ENCODE peak calls at places on chromosomes 12 and 14, in seven cellular contexts. F, C, I, A, S, Q and R are unnamed samples.
A peak's percentile ranks its signal among the peaks of the same experiment; 100 is the strongest.

GRCh38 chr14:24310387-24310665 is 386 bp downstream of the LTB4R2 start:
- DNase-seq in S (no peak), I (no peak), A (peak; percentile 17), C (no peak), Q (no peak), F (no peak), R (no peak)

GRCh38 chr12:68538722-68539614 is 71.7 kb upstream of the RAP1B start:
- DNase-seq in Q (no peak), C (peak; percentile 67), A (peak; percentile 84), S (no peak), I (no peak), F (peak; percentile 33), R (peak; percentile 80)

GRCh38 chr14:85087201-85087600 is 442.7 kb upstream of the FLRT2 start:
- DNase-seq in A (peak; percentile 0), Q (no peak), F (no peak), I (no peak), S (no peak), C (peak; percentile 52), R (no peak)

GRCh38 chr12:25694072-25694471 is 141.0 kb upstream of the LMNTD1 start:
- DNase-seq in Q (no peak), S (no peak), F (no peak), I (no peak), A (peak; percentile 95), C (no peak), R (no peak)

GRCh38 chr12:92529944-92530343 is 172.8 kb upstream of the PLEKHG7 start:
- DNase-seq in A (no peak), F (no peak), I (no peak), S (no peak), Q (no peak), C (no peak), R (no peak)

GRCh38 chr14:104358528-104359300 is 220.3 kb downstream of the KIF26A start:
- DNase-seq in Q (peak; percentile 58), A (no peak), I (peak; percentile 70), F (no peak), C (no peak), S (no peak), R (peak; percentile 47)

GRCh38 chr14:104732931-104733681 is 9.1 kb downstream of the ADSS1 start:
- DNase-seq in Q (no peak), S (no peak), C (no peak), A (no peak), F (no peak), I (no peak), R (no peak)

GRCh38 chr14:103716091-103716801 is 636 bp downstream of the ZFYVE21 start:
- DNase-seq in F (no peak), C (no peak), S (no peak), Q (peak; percentile 81), I (peak; percentile 91), A (peak; percentile 45), R (peak; percentile 76)

GRCh38 chr12:103043531-103044445 is 86.3 kb downstream of the ASCL1 start:
- DNase-seq in I (no peak), C (no peak), F (no peak), Q (no peak), A (no peak), S (no peak), R (no peak)

GRCh38 chr12:95336387-95337067 is 118.9 kb downstream of the VEZT start:
- DNase-seq in C (peak; percentile 71), I (no peak), S (no peak), F (no peak), Q (peak; percentile 67), A (peak; percentile 89), R (peak; percentile 79)

GRCh38 chr12:57241556-57242310 is 9.3 kb downstream of the STAC3 start:
- DNase-seq in I (peak; percentile 61), A (no peak), S (no peak), F (no peak), C (no peak), Q (peak; percentile 65), R (no peak)

GRCh38 chr12:67784831-67785230 is 136.3 kb downstream of the DYRK2 start:
- DNase-seq in C (no peak), S (no peak), Q (no peak), I (no peak), A (no peak), F (no peak), R (no peak)

GRCh38 chr14:22886500-22887259 is 3.7 kb downstream of the REM2 start:
- DNase-seq in C (peak; percentile 36), F (peak; percentile 41), I (peak; percentile 89), S (no peak), A (peak; percentile 76), Q (peak; percentile 93), R (peak; percentile 80)

GRCh38 chr12:119266963-119267362 is 67.6 kb upstream of the CCDC60 start:
- DNase-seq in Q (no peak), I (no peak), A (no peak), C (no peak), F (no peak), S (no peak), R (no peak)

GRCh38 chr12:101850199-101850598 is 19.4 kb upstream of the GNPTAB start:
- DNase-seq in S (no peak), C (no peak), F (no peak), Q (no peak), A (no peak), I (no peak), R (no peak)

GRCh38 chr14:54606178-54606577 is 39.2 kb downstream of the SAMD4A start:
- DNase-seq in A (peak; percentile 79), C (no peak), I (no peak), F (no peak), S (no peak), Q (no peak), R (no peak)